ENCODE peak calls at places on chromosomes 16 and 17, in four cellular contexts. K is PC-3, X is substantia nigra, M is vagina. V is an unnamed sample.

GRCh38 chr17:7835818-7836595 is 2.0 kb downstream of the KDM6B start:
- DNase-seq in K (peak), X (no peak), M (no peak), V (peak)

GRCh38 chr16:69329369-69330285 is 761 bp downstream of the PDF start:
- DNase-seq in K (peak), X (no peak), M (no peak), V (no peak)

GRCh38 chr17:33438578-33438977 is 145.5 kb upstream of the ASIC2 start:
- DNase-seq in K (no peak), X (no peak), M (no peak), V (no peak)

GRCh38 chr17:79810138-79811027 is 13.5 kb upstream of the CBX8 start:
- DNase-seq in K (peak), X (peak), M (no peak), V (peak)

GRCh38 chr17:74235040-74235581 is 21.7 kb downstream of the TTYH2 start:
- DNase-seq in K (no peak), X (no peak), M (no peak), V (no peak)

GRCh38 chr17:17703608-17703919 is 22.3 kb downstream of the RAI1 start:
- DNase-seq in K (no peak), X (no peak), M (no peak), V (no peak)

GRCh38 chr17:79955167-79955549 is 80.5 kb downstream of the TBC1D16 start:
- DNase-seq in K (no peak), X (no peak), M (no peak), V (no peak)

GRCh38 chr17:3600529-3601205 is 8.5 kb downstream of the TRPV1 start:
- DNase-seq in K (no peak), X (no peak), M (no peak), V (no peak)

GRCh38 chr16:89098767-89099430 is 5.2 kb downstream of the ACSF3 start:
- DNase-seq in K (no peak), X (no peak), M (no peak), V (no peak)

GRCh38 chr17:42276609-42277341 is 584 bp upstream of the STAT5B start:
- DNase-seq in K (no peak), X (no peak), M (no peak), V (peak)

DNA sequence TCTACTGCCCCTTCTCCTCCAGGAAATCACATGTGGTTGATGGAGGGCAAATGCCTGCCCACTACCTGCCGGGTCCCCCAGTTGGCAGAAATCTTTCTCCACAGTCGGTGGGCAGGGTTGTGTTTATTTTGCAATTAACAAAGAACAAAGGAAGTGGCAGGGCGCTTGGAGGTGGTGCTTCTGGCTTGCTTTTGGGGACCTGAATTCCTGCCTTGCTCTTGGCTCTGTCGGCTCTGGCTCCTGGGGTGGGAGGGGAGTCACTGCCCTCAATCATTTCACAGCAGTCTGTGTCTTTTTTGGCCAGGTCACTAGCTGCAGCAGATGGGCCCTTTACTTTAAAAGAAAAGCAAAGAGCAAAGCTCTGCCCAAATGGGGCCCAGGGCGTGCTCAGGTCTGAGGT is 69.2 kb downstream of the C16orf78 start:
- DNase-seq in K (no peak), X (no peak), M (no peak), V (no peak)
- H3K27ac ChIP-seq in K (no peak), X (no peak), M (no peak), V (no peak)

GRCh38 chr17:40651939-40652338 is 4.3 kb upstream of the SMARCE1 start:
- DNase-seq in K (no peak), X (no peak), M (no peak), V (no peak)
- H3K27ac ChIP-seq in K (no peak), X (no peak), M (no peak), V (no peak)

GRCh38 chr17:40151414-40151955 is 11.1 kb downstream of the CASC3 start:
- DNase-seq in K (no peak), X (no peak), M (no peak), V (no peak)
- H3K27ac ChIP-seq in K (no peak), X (no peak), M (no peak), V (no peak)

DNA sequence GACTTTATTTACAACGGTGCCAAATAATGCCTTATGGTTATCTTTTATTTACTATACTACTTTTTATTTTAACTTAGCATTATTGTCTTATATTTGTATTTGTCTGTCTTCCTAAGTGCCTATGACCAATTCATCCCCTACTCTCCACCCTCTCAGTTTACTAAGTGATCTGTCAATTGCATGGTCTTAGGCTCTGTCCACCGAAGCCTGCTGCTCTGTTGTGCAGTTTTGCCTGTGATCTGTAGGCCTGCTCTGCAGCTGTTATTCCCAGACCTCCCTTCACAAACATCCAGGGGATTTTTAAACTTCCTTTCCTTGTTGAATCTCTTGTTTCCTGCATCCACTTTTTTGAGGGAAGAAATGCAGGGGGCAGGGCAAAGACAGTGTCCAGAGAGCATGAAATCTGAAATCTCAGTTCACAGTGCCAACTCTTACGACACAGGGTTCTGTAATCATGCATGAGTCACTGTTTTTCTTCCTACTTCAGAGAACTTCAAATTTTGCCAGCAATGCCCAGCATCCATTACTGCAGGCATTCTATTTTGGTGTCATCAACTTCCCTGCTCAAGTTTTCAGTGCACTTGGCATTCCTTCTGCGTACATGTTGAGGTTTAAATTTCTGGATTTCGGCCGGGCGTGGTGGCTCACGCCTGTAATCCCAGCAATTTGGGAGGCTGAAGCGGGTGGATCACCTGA is 11.4 kb downstream of the SLFN5 start:
- DNase-seq in K (peak), X (no peak), M (no peak), V (peak)
- H3K27ac ChIP-seq in K (peak), X (no peak), M (peak), V (peak)

GRCh38 chr17:1398028-1398427 is 2.0 kb downstream of the YWHAE start:
- DNase-seq in K (no peak), X (no peak), M (no peak), V (no peak)
- H3K27ac ChIP-seq in K (no peak), X (no peak), M (peak), V (peak)

GRCh38 chr16:74735554-74735953 is 34.9 kb upstream of the MLKL start:
- DNase-seq in K (no peak), X (no peak), M (no peak), V (no peak)

GRCh38 chr16:74732951-74733350 is 32.3 kb upstream of the MLKL start:
- DNase-seq in K (no peak), X (no peak), M (no peak), V (no peak)

GRCh38 chr16:74736531-74737157 is 36.0 kb upstream of the MLKL start:
- DNase-seq in K (peak), X (no peak), M (no peak), V (no peak)

GRCh38 chr16:74735162-74735452 is 34.4 kb upstream of the MLKL start:
- DNase-seq in K (no peak), X (no peak), M (no peak), V (no peak)

GRCh38 chr16:74734361-74735161 is 33.9 kb upstream of the MLKL start:
- DNase-seq in K (no peak), X (no peak), M (no peak), V (no peak)
- H3K27ac ChIP-seq in K (no peak), X (peak), M (no peak), V (no peak)

GRCh38 chr16:10078541-10078949 is 103.7 kb downstream of the GRIN2A start:
- DNase-seq in K (no peak), X (no peak), M (no peak), V (no peak)

GRCh38 chr16:10077861-10078260 is 104.4 kb downstream of the GRIN2A start:
- DNase-seq in K (peak), X (no peak), M (no peak), V (no peak)

GRCh38 chr16:10083301-10083700 is 98.9 kb downstream of the GRIN2A start:
- DNase-seq in K (no peak), X (no peak), M (no peak), V (no peak)

GRCh38 chr16:10081201-10081940 is 100.9 kb downstream of the GRIN2A start:
- DNase-seq in K (no peak), X (no peak), M (no peak), V (no peak)

GRCh38 chr16:10080031-10080772 is 102.0 kb downstream of the GRIN2A start:
- DNase-seq in K (peak), X (no peak), M (no peak), V (peak)
- H3K27ac ChIP-seq in K (peak), X (no peak), M (peak), V (no peak)